ENCODE peak calls at places on chromosomes 12 and 14, in five cellular contexts. G, S, L, N and O are unnamed samples.

GRCh38 chr12:59322473-59322872 is 273.4 kb upstream of the SLC16A7 start:
- DNase-seq in G (no peak), S (no peak), L (no peak), N (no peak), O (no peak)

GRCh38 chr12:132477703-132478432 is 12.1 kb upstream of the FBRSL1 start:
- DNase-seq in G (no peak), S (no peak), L (no peak), N (no peak), O (no peak)

GRCh38 chr14:68704736-68705720 is 87.8 kb downstream of the ZFP36L1 start:
- DNase-seq in G (no peak), S (no peak), L (no peak), N (peak), O (no peak)

GRCh38 chr14:96917442-96917963 is 120.3 kb downstream of the VRK1 start:
- DNase-seq in G (peak), S (no peak), L (no peak), N (no peak), O (no peak)

GRCh38 chr14:59308706-59309105 is 120.2 kb downstream of the DAAM1 start:
- DNase-seq in G (no peak), S (no peak), L (no peak), N (no peak), O (no peak)

GRCh38 chr12:6632026-6632978 is 3.5 kb downstream of the LPAR5 start:
- DNase-seq in G (peak), S (peak), L (no peak), N (peak), O (peak)

GRCh38 chr14:58356268-58356667 is 39.5 kb upstream of the TOMM20L start:
- DNase-seq in G (no peak), S (no peak), L (no peak), N (no peak), O (no peak)

GRCh38 chr12:50249464-50250229 is 33.7 kb downstream of the LIMA1 start:
- DNase-seq in G (no peak), S (no peak), L (no peak), N (no peak), O (no peak)

GRCh38 chr12:7369274-7369729 is 65.4 kb downstream of the ACSM4 start:
- DNase-seq in G (no peak), S (no peak), L (no peak), N (no peak), O (no peak)

GRCh38 chr12:28622416-28622815 is 432.2 kb downstream of the CCDC91 start:
- DNase-seq in G (no peak), S (no peak), L (no peak), N (no peak), O (no peak)